ENCODE peak calls at places on chromosomes 7 and 10, in four cellular contexts. T is IMR-90, C is PC-3, E is neural progenitor cell. N is an unnamed sample.

GRCh38 chr10:127524869-127525268 is 24.2 kb upstream of the NPS start:
- DNase-seq in C (peak; percentile 48), E (no peak), T (no peak), N (no peak)

GRCh38 chr7:29071203-29071804 is 75.0 kb downstream of the CPVL start:
- DNase-seq in T (no peak), C (no peak), E (no peak), N (no peak)

GRCh38 chr7:55120501-55121198 is 101.8 kb downstream of the EGFR start:
- DNase-seq in T (peak; percentile 90), C (peak; percentile 24), E (no peak), N (peak; percentile 61)

GRCh38 chr7:153385502-153385901 is 626.0 kb downstream of the ACTR3B start:
- DNase-seq in T (no peak), E (no peak), C (no peak), N (no peak)

GRCh38 chr7:36048141-36048901 is 104.7 kb upstream of the EEPD1 start:
- DNase-seq in T (peak; percentile 83), C (peak; percentile 90), E (no peak), N (peak; percentile 90)

GRCh38 chr7:620885-621284 is 101.2 kb upstream of the PDGFA start:
- DNase-seq in T (no peak), E (no peak), C (no peak), N (no peak)

GRCh38 chr10:80436459-80437098 is 17.5 kb upstream of the TSPAN14 start:
- DNase-seq in E (no peak), C (no peak), T (no peak), N (no peak)

GRCh38 chr7:93920496-93921189 is 892 bp upstream of the GNG11 start:
- DNase-seq in T (no peak), C (no peak), E (no peak), N (no peak)

GRCh38 chr10:29627201-29628105 is 7.3 kb downstream of the SVIL start:
- DNase-seq in C (peak; percentile 51), T (peak; percentile 66), E (no peak), N (peak; percentile 68)

GRCh38 chr10:23442936-23443335 is 4.1 kb downstream of the OTUD1 start:
- DNase-seq in C (peak; percentile 64), T (peak; percentile 62), E (no peak), N (peak; percentile 68)

GRCh38 chr7:116138202-116138801 is 72.0 kb upstream of the TES start:
- DNase-seq in T (peak; percentile 83), C (peak; percentile 82), E (peak; percentile 60), N (peak; percentile 56)

GRCh38 chr10:35470535-35470934 is 134.2 kb downstream of the CCNY start:
- DNase-seq in C (no peak), T (no peak), E (peak; percentile 75), N (no peak)

GRCh38 chr7:19816128-19816527 is 42.7 kb upstream of the TMEM196 start:
- DNase-seq in T (no peak), C (no peak), E (no peak), N (no peak)

GRCh38 chr10:22662693-22663330 is 51.6 kb downstream of the PIP4K2A start:
- DNase-seq in T (no peak), E (no peak), C (no peak), N (no peak)

GRCh38 chr10:125106586-125106985 is 53.8 kb downstream of the CTBP2 start:
- DNase-seq in E (no peak), C (no peak), T (no peak), N (no peak)

GRCh38 chr10:110300486-110300986 is 4.2 kb downstream of the SMNDC1 start:
- DNase-seq in E (no peak), C (no peak), T (no peak), N (no peak)

GRCh38 chr7:706721-707120 is 19.8 kb upstream of the DNAAF5 start:
- DNase-seq in C (no peak), T (no peak), E (no peak), N (no peak)

GRCh38 chr10:123999261-123999660 is 94.1 kb downstream of the CHST15 start:
- DNase-seq in E (no peak), C (no peak), T (no peak), N (no peak)

GRCh38 chr7:141533149-141533949 is 17.9 kb upstream of the AGK start:
- DNase-seq in E (peak; percentile 92), T (peak; percentile 74), C (peak; percentile 78), N (peak; percentile 52)

DNA sequence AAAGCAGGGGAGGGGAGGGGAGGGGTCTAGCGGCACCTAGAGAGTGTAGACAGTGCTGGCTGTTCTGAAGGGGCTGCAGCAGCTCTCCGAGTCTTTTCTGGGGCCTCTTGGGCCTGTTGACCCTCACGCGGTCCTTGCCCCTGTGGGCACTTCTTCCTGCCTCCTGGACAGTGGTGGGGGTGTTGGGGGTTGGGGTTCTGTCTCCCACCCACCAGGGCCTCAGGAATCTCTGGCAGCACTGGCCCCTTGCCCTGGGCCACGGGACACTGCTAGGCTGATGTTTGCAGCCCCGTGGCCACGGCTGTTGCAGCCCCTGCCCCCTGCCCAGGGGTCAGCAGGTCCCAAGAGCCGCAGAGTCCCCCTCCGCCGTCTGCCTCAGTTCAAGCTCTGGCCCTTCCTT is 68.9 kb upstream of the INPP5A start:
- DNase-seq in T (no peak), C (no peak), E (no peak), N (no peak)
- H3K9ac ChIP-seq in T (no peak overlapping the region), C (no peak overlapping the region), E (no peak overlapping the region), N (no peak overlapping the region)

DNA sequence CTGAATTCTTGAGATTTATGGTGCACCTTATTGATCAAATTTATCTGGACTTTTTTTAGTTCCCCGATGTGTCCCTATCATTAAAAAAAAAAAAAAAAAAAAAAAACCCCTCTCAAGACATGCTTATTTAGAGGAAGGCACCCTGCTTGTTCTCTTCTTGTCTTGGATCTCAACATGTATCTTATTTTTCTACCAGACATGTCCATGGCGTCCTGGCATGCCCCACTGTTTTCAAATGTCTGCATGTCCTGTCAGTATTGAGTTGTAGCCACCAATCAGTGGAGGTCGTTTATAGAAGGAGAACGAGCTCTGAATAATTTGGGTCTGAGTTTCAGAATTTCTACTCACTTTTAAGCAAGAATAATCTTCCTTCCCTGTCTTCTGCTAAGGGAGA is 2.8 kb upstream of the HOXA13 start:
- DNase-seq in E (no peak), T (no peak), C (no peak), N (no peak)
- H3K9ac ChIP-seq in E (no peak overlapping the region), T (no peak overlapping the region), C (peak overlapping the region; percentile 91), N (no peak overlapping the region)

DNA sequence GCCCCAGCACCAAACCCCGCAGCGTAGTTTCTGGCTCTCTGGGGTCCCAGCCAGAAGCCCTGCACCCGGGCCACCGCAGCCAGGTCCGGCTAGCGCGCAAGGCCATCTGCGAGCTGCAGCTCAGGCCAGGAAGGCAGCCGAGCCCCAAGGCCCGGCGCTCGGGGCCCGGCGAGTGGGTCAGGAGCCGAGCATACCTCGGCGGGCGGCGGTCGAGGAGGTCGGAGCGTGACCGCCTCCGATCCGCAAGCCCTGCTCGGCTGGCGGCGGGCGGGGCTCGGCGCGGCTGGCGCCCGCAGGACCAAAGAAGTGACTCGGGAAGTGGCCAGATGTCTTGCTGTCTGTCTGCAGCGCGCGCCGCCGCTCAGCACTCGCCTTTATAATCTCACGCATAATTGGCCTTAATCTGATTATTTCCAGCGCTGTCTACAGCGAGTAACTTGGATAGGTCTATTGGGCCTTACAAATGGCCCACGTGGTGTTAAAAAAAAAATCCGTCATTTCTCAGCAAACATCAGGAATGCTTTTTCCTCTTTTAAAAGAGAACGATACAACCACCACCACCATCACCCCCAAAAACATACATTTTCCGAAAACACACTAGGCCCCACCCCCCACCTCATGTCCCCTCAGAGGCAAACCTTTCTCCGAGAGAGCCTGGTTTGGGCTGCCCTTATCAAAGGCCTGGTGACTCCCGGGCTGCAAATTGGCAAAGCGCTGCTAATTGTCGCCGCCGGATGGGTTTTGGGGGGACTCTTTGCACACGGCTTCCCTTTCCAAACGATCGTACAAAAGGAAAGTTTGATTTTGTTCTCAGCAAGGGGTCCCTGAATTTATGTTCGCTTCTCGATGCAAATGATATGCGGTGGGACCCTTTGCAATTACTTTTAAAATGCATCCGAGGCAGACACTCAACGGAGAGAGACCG is at the start of gene DRGX:
- DNase-seq in C (no peak), E (peak; percentile 73), T (no peak), N (no peak)
- H3K9ac ChIP-seq in C (no peak within 1 kb of the TSS), E (no peak within 1 kb of the TSS), T (no peak within 1 kb of the TSS), N (no peak within 1 kb of the TSS)

GRCh38 chr7:85000973-85001372 is 185.9 kb downstream of the SEMA3D start:
- DNase-seq in T (no peak), C (no peak), E (no peak), N (no peak)
- H3K9ac ChIP-seq in T (no peak overlapping the region), C (no peak overlapping the region), E (no peak overlapping the region), N (no peak overlapping the region)

GRCh38 chr7:2528481-2529095 is 9.0 kb downstream of the LFNG start:
- DNase-seq in C (no peak), E (no peak), T (no peak), N (no peak)
- H3K9ac ChIP-seq in C (no peak overlapping the region), E (no peak overlapping the region), T (no peak overlapping the region), N (no peak overlapping the region)

DNA sequence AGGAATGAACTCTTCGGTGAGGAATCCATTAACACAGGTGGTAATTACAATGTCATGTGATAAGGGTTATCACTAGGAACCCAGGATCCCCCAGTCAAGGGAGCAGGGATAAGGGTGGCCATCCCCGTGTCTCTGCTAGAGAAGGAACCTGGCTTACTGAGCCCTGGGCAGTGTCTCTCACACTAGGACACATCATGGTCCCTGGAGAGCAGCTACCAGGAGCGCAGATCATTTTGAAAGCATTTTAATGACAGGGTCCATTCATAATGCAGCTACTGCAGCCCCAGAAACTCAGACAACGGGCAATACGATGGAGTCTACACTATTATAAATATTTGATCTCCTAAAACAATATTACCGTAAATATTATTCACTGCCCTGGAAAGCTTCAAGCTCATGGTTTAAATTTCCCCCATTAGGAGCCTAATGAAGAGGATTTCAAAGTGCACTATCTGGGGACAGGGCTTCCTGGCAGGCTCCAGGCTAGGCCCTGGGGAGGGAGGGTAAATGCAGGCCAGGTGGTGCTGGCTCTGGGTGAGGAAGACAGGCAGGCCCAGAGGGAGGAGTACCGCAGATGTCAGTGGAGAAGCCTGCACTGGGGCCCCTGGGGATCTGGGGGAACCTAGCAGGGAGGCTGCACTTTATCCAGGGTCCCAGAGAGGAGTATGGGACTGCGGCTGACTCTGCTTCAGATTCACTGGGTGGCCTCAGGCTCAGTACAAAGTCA is 52.6 kb upstream of the LOXL4 start:
- DNase-seq in C (no peak), T (no peak), E (no peak), N (no peak)
- H3K9ac ChIP-seq in C (no peak overlapping the region), T (no peak overlapping the region), E (no peak overlapping the region), N (no peak overlapping the region)

N was measured in astrocyte.